ENCODE peak calls at places on chromosomes 6 and 20, in six cellular contexts. D is suprapubic skin, K is epithelial cell of esophagus, O is brain microvascular endothelial cell, V is thoracic aorta, L is GM12865. G is an unnamed sample.
A peak's percentile ranks its signal among the peaks of the same experiment; 100 is the strongest.

GRCh38 chr20:19701449-19701848 is 56.6 kb upstream of the RIN2 start:
- DNase-seq in D (no peak), K (no peak), O (no peak), V (no peak), L (no peak), G (no peak)

GRCh38 chr6:126721581-126722145 is 381.7 kb downstream of the CENPW start:
- DNase-seq in D (no peak), K (peak; percentile 95), O (peak; percentile 87), V (no peak), L (no peak), G (peak; percentile 77)

GRCh38 chr6:16136536-16137450 is 7.9 kb downstream of the MYLIP start:
- DNase-seq in D (no peak), K (peak; percentile 85), O (peak; percentile 81), V (no peak), L (peak; percentile 36), G (peak; percentile 87)

GRCh38 chr6:122726649-122727048 is 52.9 kb upstream of the FABP7 start:
- DNase-seq in D (no peak), K (peak; percentile 53), O (peak; percentile 18), V (no peak), L (no peak), G (peak; percentile 18)

GRCh38 chr6:13508711-13509705 is 21.6 kb upstream of the GFOD1 start:
- DNase-seq in D (no peak), K (no peak), O (no peak), V (no peak), L (no peak), G (no peak)

GRCh38 chr6:37114612-37115011 is 55.3 kb upstream of the PIM1 start:
- DNase-seq in D (no peak), K (no peak), O (no peak), V (no peak), L (no peak), G (no peak)

GRCh38 chr6:75246386-75246785 is 2.8 kb upstream of the COX7A2 start:
- DNase-seq in D (no peak), K (no peak), O (no peak), V (no peak), L (no peak), G (no peak)

GRCh38 chr6:17867880-17868279 is 119.6 kb downstream of the KIF13A start:
- DNase-seq in D (no peak), K (peak; percentile 37), O (peak; percentile 68), V (no peak), L (no peak), G (peak; percentile 83)

GRCh38 chr20:4153251-4153650 is 137.9 kb upstream of the RNF24 start:
- DNase-seq in D (no peak), K (no peak), O (no peak), V (no peak), L (no peak), G (no peak)

GRCh38 chr6:31899215-31899614 is 1.7 kb upstream of the EHMT2 start:
- DNase-seq in D (no peak), K (no peak), O (no peak), V (no peak), L (no peak), G (no peak)

GRCh38 chr6:31896856-31897611 is 464 bp downstream of the EHMT2 start:
- DNase-seq in D (peak; percentile 81), K (no peak), O (no peak), V (no peak), L (no peak), G (no peak)

GRCh38 chr6:31897612-31898199 is at the start of gene EHMT2:
- DNase-seq in D (peak; percentile 88), K (peak; percentile 85), O (peak; percentile 52), V (peak; percentile 36), L (peak; percentile 89), G (peak; percentile 74)

GRCh38 chr6:31899882-31900722 is 1.8 kb downstream of the ZBTB12 start:
- DNase-seq in D (no peak), K (no peak), O (no peak), V (no peak), L (no peak), G (no peak)

DNA sequence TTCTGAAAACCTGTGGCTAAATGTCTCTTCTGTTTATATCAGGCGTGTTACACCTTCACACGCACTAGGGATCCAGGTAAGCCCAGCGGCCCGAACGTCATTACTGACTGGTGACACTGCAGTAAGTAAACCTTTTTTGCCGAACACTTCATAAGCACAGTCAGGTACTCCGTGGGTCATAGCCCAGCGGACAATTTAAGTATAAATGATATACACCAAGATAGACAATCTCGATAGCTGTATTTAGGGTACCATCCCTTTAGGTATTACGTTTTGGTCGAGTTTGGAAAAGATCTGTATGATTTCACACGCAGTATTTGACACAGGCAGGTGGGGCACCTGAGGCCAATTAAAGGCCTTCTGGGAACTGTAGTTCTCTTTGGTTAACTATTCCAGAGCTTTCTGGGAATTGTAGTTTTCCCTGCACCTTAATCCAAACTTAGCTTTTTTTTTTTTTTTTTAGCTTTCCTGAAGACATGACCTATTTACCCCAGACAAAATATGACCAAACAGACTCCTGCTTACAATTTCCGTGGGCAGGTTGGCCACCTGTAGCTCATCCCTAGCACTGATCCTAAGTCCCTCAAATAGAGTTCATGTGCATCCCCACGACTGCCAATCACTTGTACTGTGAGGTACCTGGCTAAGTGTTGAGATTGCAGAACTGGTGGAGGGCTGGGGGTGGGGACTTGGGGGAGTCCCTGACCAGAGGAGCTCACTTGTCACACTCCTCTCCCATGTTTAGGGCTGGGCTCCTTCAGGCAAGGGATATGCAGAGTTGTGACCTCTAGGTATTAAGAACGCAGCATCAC is 908 bp upstream of the EHMT2 start:
- DNase-seq in D (no peak), K (peak; percentile 79), O (no peak), V (no peak), L (peak; percentile 65), G (peak; percentile 27)
- TF ChIP-seq CTCF in D (no peak), K (peak; percentile 18), O (no peak), V (no peak), L (peak; percentile 0), G (no peak)

DNA sequence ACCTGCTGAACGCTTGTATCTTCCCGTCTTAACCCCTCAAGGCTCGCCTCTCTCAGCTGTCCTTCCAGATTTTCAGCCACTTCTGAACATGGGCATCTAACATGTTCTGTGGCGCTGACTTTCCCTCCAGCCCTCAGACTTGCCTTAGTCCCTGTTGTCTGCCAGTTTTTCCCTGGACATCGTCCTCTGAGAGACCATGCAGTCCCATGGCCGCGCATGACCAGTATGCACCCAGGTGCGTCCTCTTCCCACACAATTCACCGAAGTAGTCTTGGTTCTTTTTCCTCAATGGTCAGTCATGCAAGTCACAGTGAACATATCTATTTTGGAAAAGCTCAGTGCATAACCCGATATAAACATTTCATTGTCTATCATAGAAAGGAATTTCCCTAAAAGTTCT is 9.2 kb downstream of the TUBB2B start:
- DNase-seq in D (no peak), K (no peak), O (no peak), V (no peak), L (no peak), G (no peak)
- H3K4me3 ChIP-seq in D (no peak overlapping the region), K (no peak overlapping the region), O (no peak overlapping the region), V (no peak overlapping the region), L (no peak overlapping the region), G (no peak overlapping the region)

GRCh38 chr6:34791842-34792604 is at the start of gene BLTP3A:
- DNase-seq in D (peak; percentile 72), K (peak; percentile 68), O (peak; percentile 17), V (no peak), L (peak; percentile 91), G (peak; percentile 64)
- TF ChIP-seq CTCF in D (no peak), K (no peak), O (no peak), V (no peak), L (peak; percentile 12), G (no peak)

DNA sequence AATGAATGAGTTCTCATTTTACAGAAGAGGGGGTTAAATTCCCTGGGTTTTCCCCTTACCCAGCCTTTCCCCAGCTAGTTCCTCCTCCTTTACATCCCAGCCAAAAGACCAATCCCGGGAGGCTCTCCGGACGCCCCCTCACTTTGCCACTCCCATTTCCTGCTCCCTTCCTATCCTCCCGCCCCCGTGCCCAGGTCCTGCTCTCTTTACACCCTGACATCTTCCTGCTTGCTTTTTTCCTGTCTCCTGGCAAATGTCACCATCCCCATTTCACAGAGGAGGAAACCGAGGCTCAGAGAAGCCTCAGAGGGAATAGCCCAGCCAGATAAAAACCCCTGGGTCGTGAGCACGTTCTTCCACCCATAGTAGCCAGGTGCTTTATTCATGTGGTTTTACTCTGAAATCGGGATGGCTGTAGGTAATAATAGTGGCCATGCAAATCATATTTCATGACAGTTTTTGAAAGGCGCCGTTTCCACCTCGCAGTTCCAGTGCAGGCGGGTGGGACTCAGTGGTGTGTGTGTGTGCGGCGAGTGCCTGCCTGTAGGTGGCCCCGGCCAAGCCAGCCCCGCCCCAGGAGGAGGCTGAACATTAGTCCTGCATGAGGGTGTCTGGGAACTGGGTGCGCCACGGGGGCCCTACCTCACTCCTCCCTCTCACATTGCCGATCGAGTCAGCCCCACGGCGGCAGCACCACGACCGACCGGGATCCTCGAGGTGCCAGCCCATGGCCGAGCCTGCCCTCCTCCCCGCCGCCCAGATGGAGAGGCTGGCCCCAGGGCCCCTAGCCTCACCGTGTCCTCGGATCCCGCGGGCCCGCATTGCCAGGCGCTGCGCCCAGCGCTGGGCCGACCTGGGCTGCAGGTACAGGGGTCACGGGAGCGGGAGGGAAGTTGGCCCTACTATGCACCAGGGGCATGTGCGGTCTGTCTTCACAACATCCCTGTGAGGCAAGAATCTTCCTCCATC is at the start of gene ARHGAP40:
- DNase-seq in D (no peak), K (peak; percentile 66), O (no peak), V (no peak), L (peak; percentile 18), G (no peak)
- H3K4me3 ChIP-seq in D (peak within 1 kb of the TSS; percentile 16), K (peak within 1 kb of the TSS; percentile 32), O (peak within 1 kb of the TSS; percentile 41), V (no peak within 1 kb of the TSS), L (no peak within 1 kb of the TSS), G (no peak within 1 kb of the TSS)

DNA sequence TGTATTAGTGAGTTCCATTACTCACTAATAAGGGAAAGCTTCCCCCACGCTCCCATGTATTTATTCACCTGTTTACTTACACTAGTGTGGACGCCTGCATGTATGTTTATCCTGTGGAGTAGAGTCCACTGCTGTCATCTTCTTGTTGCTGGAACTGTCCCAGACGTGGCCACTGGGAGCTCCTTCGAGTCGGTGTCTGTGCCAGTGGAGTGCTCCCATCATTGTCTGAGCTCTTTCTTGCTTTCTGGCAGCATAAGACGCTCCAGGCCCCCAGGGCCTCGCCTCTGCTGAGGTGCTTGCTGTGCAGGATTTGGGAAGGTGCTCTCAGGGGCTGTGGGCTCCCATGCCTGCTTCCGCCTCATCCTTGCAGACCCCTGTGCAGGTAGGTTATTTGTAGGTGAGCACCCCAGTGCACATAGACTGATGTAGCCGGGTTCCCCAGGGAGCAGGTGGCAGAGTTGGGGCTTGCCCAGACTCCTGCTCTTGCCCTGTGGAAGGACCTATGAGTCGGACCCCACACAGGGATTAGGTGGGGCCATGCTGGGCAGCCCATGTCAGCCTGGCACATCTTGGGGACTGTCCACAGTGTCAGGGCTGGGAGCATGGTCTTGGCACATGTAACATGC is 16.6 kb downstream of the PHACTR3 start:
- DNase-seq in D (no peak), K (no peak), O (no peak), V (no peak), L (no peak), G (no peak)
- TF ChIP-seq CTCF in D (no peak), K (no peak), O (no peak), V (no peak), L (no peak), G (no peak)

DNA sequence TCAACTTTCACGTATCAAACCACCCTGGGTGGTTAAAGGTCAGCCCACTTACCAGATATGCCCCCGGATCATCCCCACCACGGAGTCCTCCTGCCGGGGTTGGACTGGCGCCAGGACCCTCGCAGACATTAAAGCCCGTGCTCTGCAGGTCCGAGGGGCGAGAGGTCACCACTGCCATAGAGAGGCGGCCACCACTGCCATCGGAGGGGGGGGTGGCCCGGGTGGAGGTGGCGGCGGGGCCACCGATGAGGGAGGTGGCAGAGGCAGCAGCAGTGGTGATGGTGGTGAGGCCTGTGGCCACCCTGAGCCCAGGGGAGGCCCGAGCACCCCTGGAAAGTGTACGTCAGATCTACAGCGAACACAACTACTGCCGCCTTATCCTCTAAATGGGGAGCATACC is 76.3 kb downstream of the ASXL1 start:
- DNase-seq in D (no peak), K (no peak), O (no peak), V (no peak), L (no peak), G (no peak)
- H3K4me3 ChIP-seq in D (no peak overlapping the region), K (no peak overlapping the region), O (no peak overlapping the region), V (no peak overlapping the region), L (no peak overlapping the region), G (no peak overlapping the region)

G was measured in fibroblast of villous mesenchyme.